ENCODE peak calls at places on chromosome 13, in eight cellular contexts. W is dorsolateral prefrontal cortex; M is NCI-H1436; U is substantia nigra; S is activated naive CD4-positive, alpha-beta T cell treated with Interleukin-2 at 50 U/mL for 16 hours; E is left colon; Q is activated CD8-positive, alpha-beta memory T cell treated with anti-CD3 and anti-CD28 coated beads for 1 hour; V is brain microvascular endothelial cell. P is an unnamed sample.

GRCh38 chr13:27599845-27600553 is 20.3 kb downstream of the LNX2 start:
- DNase-seq in W (no peak), M (no peak), U (no peak), S (no peak), E (no peak), Q (no peak), V (peak), P (peak)

GRCh38 chr13:63190219-63190618 is 1774.6 kb upstream of the PCDH20 start:
- DNase-seq in W (no peak), M (peak), U (no peak), S (no peak), E (no peak), Q (no peak), V (no peak), P (no peak)

GRCh38 chr13:91165758-91166157 is 181.7 kb upstream of the MIR17HG start:
- DNase-seq in W (no peak), M (no peak), U (no peak), S (no peak), E (no peak), Q (no peak), V (no peak), P (no peak)

GRCh38 chr13:114035583-114036501 is 62.0 kb upstream of the C13orf46 start:
- DNase-seq in W (peak), M (no peak), U (peak), S (no peak), E (no peak), Q (no peak), V (peak), P (no peak)

GRCh38 chr13:40116008-40116407 is 460.5 kb downstream of the COG6 start:
- DNase-seq in W (no peak), M (no peak), U (no peak), S (peak), E (peak), Q (no peak), V (peak), P (peak)

GRCh38 chr13:39451860-39452301 is 151.1 kb downstream of the LHFPL6 start:
- DNase-seq in W (peak), M (no peak), U (no peak), S (no peak), E (peak), Q (no peak), V (peak), P (no peak)

GRCh38 chr13:33284016-33284415 is 1.5 kb downstream of the STARD13 start:
- DNase-seq in W (no peak), M (no peak), U (no peak), S (no peak), E (no peak), Q (no peak), V (peak), P (no peak)

GRCh38 chr13:49936085-49936942 is at the start of gene SPRYD7:
- DNase-seq in W (peak), M (peak), U (peak), S (peak), E (peak), Q (peak), V (peak), P (peak)

GRCh38 chr13:32984857-32985626 is 31.2 kb upstream of the KL start:
- DNase-seq in W (no peak), M (no peak), U (no peak), S (no peak), E (peak), Q (no peak), V (no peak), P (no peak)

GRCh38 chr13:101449971-101450748 is 2.3 kb upstream of the ITGBL1 start:
- DNase-seq in W (no peak), M (no peak), U (no peak), S (no peak), E (no peak), Q (no peak), V (peak), P (no peak)

GRCh38 chr13:94710881-94711560 is 1.3 kb downstream of the SOX21 start:
- DNase-seq in W (no peak), M (peak), U (no peak), S (no peak), E (no peak), Q (no peak), V (no peak), P (peak)

GRCh38 chr13:29498426-29499040 is 97.0 kb downstream of the SLC7A1 start:
- DNase-seq in W (no peak), M (no peak), U (no peak), S (no peak), E (no peak), Q (no peak), V (no peak), P (no peak)

GRCh38 chr13:28865312-28865711 is 45.2 kb downstream of the MTUS2 start:
- DNase-seq in W (no peak), M (no peak), U (no peak), S (no peak), E (no peak), Q (no peak), V (no peak), P (no peak)

GRCh38 chr13:94188173-94188869 is 291.2 kb downstream of the DCT start:
- DNase-seq in W (no peak), M (no peak), U (no peak), S (no peak), E (no peak), Q (no peak), V (no peak), P (peak)

GRCh38 chr13:30022796-30023195 is 172.4 kb upstream of the UBL3 start:
- DNase-seq in W (no peak), M (no peak), U (no peak), S (no peak), E (no peak), Q (no peak), V (no peak), P (no peak)

GRCh38 chr13:37226966-37227365 is 121.5 kb upstream of the CSNK1A1L start:
- DNase-seq in W (no peak), M (no peak), U (no peak), S (no peak), E (no peak), Q (no peak), V (peak), P (no peak)